ENCODE peak calls at places on chromosome 12, in eight cellular contexts. D is heart right ventricle; S is effector memory CD4-positive, alpha-beta T cell; J is left ventricle myocardium inferior; G is testis; V is A549; T is CD4-positive, alpha-beta T cell; A is gastrocnemius medialis. C is an unnamed sample.

GRCh38 chr12:857611-858010 is 91.9 kb downstream of the RAD52 start:
- DNase-seq in D (no peak), S (no peak), J (no peak), G (no peak), V (peak; percentile 44), T (no peak), A (peak; percentile 80), C (no peak)

GRCh38 chr12:78118036-78118435 is 287.3 kb downstream of the NAV3 start:
- DNase-seq in D (no peak), S (no peak), J (no peak), G (no peak), V (no peak), T (no peak), A (no peak), C (no peak)

GRCh38 chr12:121441555-121441954 is 41.6 kb downstream of the RNF34 start:
- DNase-seq in D (no peak), S (no peak), J (no peak), G (peak; percentile 60), V (peak; percentile 40), T (no peak), A (no peak), C (no peak)

GRCh38 chr12:56172839-56173238 is 14.7 kb downstream of the MYL6 start:
- DNase-seq in D (no peak), S (no peak), J (no peak), G (no peak), V (no peak), T (no peak), A (no peak), C (no peak)

GRCh38 chr12:19946549-19946948 is 421.8 kb upstream of the PDE3A start:
- DNase-seq in D (no peak), S (no peak), J (no peak), G (no peak), V (peak; percentile 73), T (no peak), A (no peak), C (no peak)

GRCh38 chr12:18868673-18869072 is 130.8 kb downstream of the CAPZA3 start:
- DNase-seq in D (no peak), S (no peak), J (no peak), G (no peak), V (no peak), T (no peak), A (no peak), C (no peak)

GRCh38 chr12:10212623-10213131 is at the start of gene GABARAPL1:
- DNase-seq in D (peak; percentile 90), S (peak; percentile 71), J (peak; percentile 89), G (peak; percentile 91), V (peak; percentile 74), T (peak; percentile 75), A (peak; percentile 88), C (peak; percentile 71)

GRCh38 chr12:106145539-106146447 is 7.0 kb upstream of the NUAK1 start:
- DNase-seq in D (peak; percentile 18), S (no peak), J (peak; percentile 56), G (peak; percentile 69), V (no peak), T (no peak), A (peak; percentile 73), C (no peak)

GRCh38 chr12:29148065-29148957 is 767 bp upstream of the FAR2 start:
- DNase-seq in D (peak; percentile 52), S (no peak), J (peak; percentile 42), G (peak; percentile 31), V (peak; percentile 18), T (no peak), A (peak; percentile 28), C (no peak)

GRCh38 chr12:9943244-9943643 is 11.1 kb upstream of the CLEC2A start:
- DNase-seq in D (no peak), S (peak; percentile 36), J (no peak), G (no peak), V (no peak), T (no peak), A (no peak), C (peak; percentile 62)

GRCh38 chr12:89918172-89918880 is 209.7 kb upstream of the ATP2B1 start:
- DNase-seq in D (no peak), S (no peak), J (no peak), G (no peak), V (no peak), T (no peak), A (no peak), C (no peak)

GRCh38 chr12:42789808-42790760 is 200.5 kb upstream of the PRICKLE1 start:
- DNase-seq in D (no peak), S (no peak), J (no peak), G (no peak), V (no peak), T (no peak), A (no peak), C (no peak)

GRCh38 chr12:56387152-56387551 is 24.5 kb upstream of the APOF start:
- DNase-seq in D (no peak), S (no peak), J (no peak), G (no peak), V (no peak), T (no peak), A (no peak), C (no peak)

GRCh38 chr12:100382327-100382726 is 25.5 kb downstream of the SLC17A8 start:
- DNase-seq in D (no peak), S (no peak), J (no peak), G (no peak), V (no peak), T (no peak), A (no peak), C (no peak)

GRCh38 chr12:72274926-72275325 is 2.8 kb downstream of the TRHDE start:
- DNase-seq in D (no peak), S (no peak), J (no peak), G (no peak), V (no peak), T (no peak), A (no peak), C (no peak)

GRCh38 chr12:93419388-93420034 is 22.2 kb downstream of the UBE2N start:
- DNase-seq in D (no peak), S (no peak), J (no peak), G (no peak), V (peak; percentile 58), T (no peak), A (no peak), C (no peak)

GRCh38 chr12:30696486-30696885 is 817 bp upstream of the IPO8 start:
- DNase-seq in D (no peak), S (no peak), J (no peak), G (no peak), V (no peak), T (no peak), A (no peak), C (no peak)

GRCh38 chr12:30696943-30697342 is 1.3 kb upstream of the IPO8 start:
- DNase-seq in D (no peak), S (no peak), J (no peak), G (no peak), V (no peak), T (no peak), A (no peak), C (no peak)

GRCh38 chr12:30694971-30695326 is 720 bp downstream of the IPO8 start:
- DNase-seq in D (no peak), S (no peak), J (no peak), G (peak; percentile 57), V (peak; percentile 57), T (no peak), A (peak; percentile 26), C (no peak)

GRCh38 chr12:30695327-30696102 is at the start of gene IPO8:
- DNase-seq in D (peak; percentile 95), S (peak; percentile 79), J (peak; percentile 93), G (peak; percentile 96), V (peak; percentile 89), T (peak; percentile 81), A (peak; percentile 89), C (peak; percentile 77)

GRCh38 chr12:30696103-30696408 is 387 bp upstream of the IPO8 start:
- DNase-seq in D (no peak), S (no peak), J (no peak), G (no peak), V (no peak), T (no peak), A (no peak), C (no peak)
- H3K27ac ChIP-seq in D (no peak overlapping the region), S (peak overlapping the region; percentile 71), J (peak overlapping the region; percentile 70), G (peak overlapping the region; percentile 61), V (peak overlapping the region; percentile 87), T (peak overlapping the region; percentile 61), A (peak overlapping the region; percentile 90), C (peak overlapping the region; percentile 14)

GRCh38 chr12:109870648-109871047 is 9.7 kb downstream of the GLTP start:
- DNase-seq in D (no peak), S (no peak), J (no peak), G (no peak), V (no peak), T (no peak), A (no peak), C (no peak)
- H3K27ac ChIP-seq in D (no peak overlapping the region), S (no peak overlapping the region), J (no peak overlapping the region), G (no peak overlapping the region), V (no peak overlapping the region), T (no peak overlapping the region), A (no peak overlapping the region), C (peak overlapping the region; percentile 59)

GRCh38 chr12:128318946-128319345 is 52.0 kb downstream of the TMEM132C start:
- DNase-seq in D (no peak), S (no peak), J (no peak), G (no peak), V (no peak), T (no peak), A (no peak), C (no peak)

GRCh38 chr12:128316078-128316477 is 49.1 kb downstream of the TMEM132C start:
- DNase-seq in D (no peak), S (no peak), J (no peak), G (no peak), V (no peak), T (no peak), A (no peak), C (no peak)

GRCh38 chr12:128316981-128317526 is 50.1 kb downstream of the TMEM132C start:
- DNase-seq in D (peak; percentile 21), S (no peak), J (no peak), G (no peak), V (no peak), T (no peak), A (no peak), C (no peak)

GRCh38 chr12:128314611-128315010 is 47.6 kb downstream of the TMEM132C start:
- DNase-seq in D (no peak), S (no peak), J (no peak), G (no peak), V (no peak), T (no peak), A (no peak), C (no peak)
- H3K27ac ChIP-seq in D (no peak overlapping the region), S (no peak overlapping the region), J (no peak overlapping the region), G (no peak overlapping the region), V (no peak overlapping the region), T (no peak overlapping the region), A (no peak overlapping the region), C (no peak overlapping the region)

GRCh38 chr12:101959607-101960006 is 82.2 kb downstream of the DRAM1 start:
- DNase-seq in D (no peak), S (no peak), J (no peak), G (no peak), V (no peak), T (no peak), A (no peak), C (no peak)

GRCh38 chr12:101962486-101962885 is 85.1 kb downstream of the DRAM1 start:
- DNase-seq in D (no peak), S (no peak), J (no peak), G (no peak), V (no peak), T (no peak), A (no peak), C (no peak)

GRCh38 chr12:101954681-101955080 is 77.3 kb downstream of the DRAM1 start:
- DNase-seq in D (no peak), S (no peak), J (no peak), G (no peak), V (no peak), T (no peak), A (no peak), C (no peak)

GRCh38 chr12:101957251-101957650 is 79.9 kb downstream of the DRAM1 start:
- DNase-seq in D (no peak), S (no peak), J (no peak), G (no peak), V (no peak), T (no peak), A (no peak), C (no peak)
- H3K27ac ChIP-seq in D (no peak overlapping the region), S (no peak overlapping the region), J (no peak overlapping the region), G (no peak overlapping the region), V (no peak overlapping the region), T (no peak overlapping the region), A (no peak overlapping the region), C (no peak overlapping the region)